ENCODE peak calls at places on chromosomes 12 and 14, in ten cellular contexts. N is skeletal muscle cell; W is HEK293T; S is transverse colon; R is CD4-positive, alpha-beta memory T cell; X is ELR; P is astrocyte; O is mesothelial cell of epicardium; Z is RCC 7860; A is HCEC 1CT. C is an unnamed sample.

GRCh38 chr14:21070610-21071224 is 613 bp downstream of the ARHGEF40 start:
- DNase-seq in P (peak), X (peak), N (no peak), R (peak), W (no peak), A (peak), S (peak), O (peak), Z (peak), C (no peak)

GRCh38 chr12:82025462-82025861 is 266.3 kb upstream of the PPFIA2 start:
- DNase-seq in A (no peak), R (no peak), O (no peak), Z (no peak), W (no peak), X (no peak), P (no peak), S (no peak), N (no peak), C (no peak)

GRCh38 chr12:79083181-79083580 is 218.6 kb downstream of the SYT1 start:
- DNase-seq in Z (no peak), X (peak), N (no peak), P (peak), R (no peak), A (no peak), S (no peak), O (no peak), W (no peak), C (no peak)

GRCh38 chr12:95336387-95337067 is 118.9 kb downstream of the VEZT start:
- DNase-seq in R (no peak), Z (peak), O (peak), X (peak), N (peak), W (peak), S (peak), A (peak), P (peak), C (peak)

GRCh38 chr14:30389134-30389900 is 169.6 kb upstream of the G2E3 start:
- DNase-seq in Z (no peak), R (no peak), S (no peak), A (no peak), P (peak), N (no peak), X (peak), W (no peak), O (no peak), C (peak)

GRCh38 chr12:12445882-12446181 is 89.0 kb downstream of the BORCS5 start:
- DNase-seq in N (no peak), A (no peak), P (no peak), W (no peak), Z (no peak), X (peak), O (no peak), S (no peak), R (no peak), C (no peak)

GRCh38 chr12:6778212-6778570 is 5.9 kb downstream of the LAG3 start:
- DNase-seq in Z (no peak), S (peak), P (no peak), A (no peak), R (no peak), O (no peak), W (no peak), N (no peak), X (peak), C (no peak)

GRCh38 chr12:62758216-62758615 is 176.7 kb downstream of the PPM1H start:
- DNase-seq in N (peak), S (no peak), P (peak), Z (peak), R (no peak), O (no peak), W (no peak), A (peak), X (peak), C (no peak)

GRCh38 chr12:39235990-39236767 is 206.7 kb downstream of the KIF21A start:
- DNase-seq in O (no peak), W (no peak), N (no peak), P (peak), S (no peak), A (peak), Z (peak), R (no peak), X (peak), C (no peak)

GRCh38 chr12:52305921-52306705 is 14.8 kb upstream of the KRT81 start:
- DNase-seq in Z (no peak), X (no peak), R (no peak), O (no peak), S (no peak), N (no peak), A (no peak), P (no peak), W (no peak), C (no peak)

GRCh38 chr12:109999983-110000505 is 814 bp downstream of the ANKRD13A start:
- DNase-seq in W (no peak), P (peak), N (no peak), R (peak), Z (no peak), X (peak), O (peak), S (peak), A (peak), C (no peak)

GRCh38 chr14:54893151-54893760 is 9.4 kb downstream of the GCH1 start:
- DNase-seq in N (no peak), O (no peak), S (no peak), X (peak), A (peak), W (peak), Z (peak), R (peak), P (peak), C (no peak)

GRCh38 chr12:42686514-42687172 is 97.1 kb upstream of the PRICKLE1 start:
- DNase-seq in S (no peak), R (no peak), A (peak), W (no peak), O (no peak), Z (no peak), N (no peak), P (no peak), X (peak), C (no peak)

GRCh38 chr14:34920339-34920738 is 45.2 kb upstream of the BAZ1A start:
- DNase-seq in R (no peak), Z (no peak), W (no peak), S (no peak), N (no peak), O (no peak), A (no peak), P (peak), X (peak), C (no peak)

GRCh38 chr12:103783744-103784664 is 57.0 kb downstream of the NT5DC3 start:
- DNase-seq in O (no peak), W (no peak), S (peak), R (no peak), X (no peak), N (no peak), A (no peak), Z (no peak), P (no peak), C (no peak)

GRCh38 chr12:51075390-51075789 is 8.0 kb downstream of the CSRNP2 start:
- DNase-seq in X (no peak), P (no peak), N (no peak), A (no peak), Z (no peak), W (no peak), O (no peak), R (no peak), S (no peak), C (no peak)

GRCh38 chr12:91852646-91853045 is 293.0 kb downstream of the BTG1 start:
- DNase-seq in R (no peak), N (peak), P (no peak), W (no peak), O (no peak), A (peak), X (no peak), S (no peak), Z (no peak), C (no peak)

GRCh38 chr12:76272292-76272691 is 75.9 kb downstream of the BBS10 start:
- DNase-seq in S (no peak), R (no peak), Z (no peak), W (no peak), O (no peak), X (no peak), P (no peak), A (no peak), N (no peak), C (no peak)

GRCh38 chr12:18332173-18332572 is 70.9 kb downstream of the PIK3C2G start:
- DNase-seq in R (no peak), A (no peak), W (no peak), X (no peak), N (no peak), O (no peak), Z (no peak), S (no peak), P (no peak), C (no peak)

GRCh38 chr14:78164226-78164853 is 5.8 kb upstream of the NRXN3 start:
- DNase-seq in X (peak), W (peak), S (peak), R (no peak), A (no peak), O (no peak), P (no peak), Z (no peak), N (no peak), C (no peak)

GRCh38 chr12:107404981-107405380 is 280.6 kb upstream of the PWP1 start:
- DNase-seq in R (no peak), A (no peak), Z (peak), O (no peak), S (peak), X (peak), N (no peak), P (peak), W (peak), C (no peak)

GRCh38 chr14:92747701-92748258 is 647 bp downstream of the LGMN start:
- DNase-seq in A (peak), O (no peak), Z (no peak), W (no peak), P (peak), X (peak), N (no peak), R (no peak), S (peak), C (no peak)

GRCh38 chr12:51917746-51918453 is 10.6 kb downstream of the ACVRL1 start:
- DNase-seq in R (no peak), Z (no peak), N (no peak), A (no peak), X (no peak), O (no peak), P (no peak), S (no peak), W (no peak), C (no peak)

GRCh38 chr12:32611986-32612385 is 67.1 kb upstream of the DNM1L start:
- DNase-seq in A (no peak), N (no peak), S (no peak), Z (no peak), X (no peak), P (no peak), R (no peak), O (no peak), W (no peak), C (no peak)

C was measured in epithelial cell of proximal tubule.